ENCODE peak calls at places on chromosomes 5 and 9, in eight cellular contexts. P is endothelial cell of umbilical vein, C is A549, M is HepG2, S is GM12878, T is H1, L is HCT116, I is K562. U is an unnamed sample.

GRCh38 chr5:172562443-172562842 is 78.6 kb upstream of the NEURL1B start:
- DNase-seq in P (no peak), C (no peak), M (no peak), S (no peak), T (no peak), L (no peak), I (no peak), U (no peak)

GRCh38 chr9:16509946-16510504 is 360.4 kb downstream of the BNC2 start:
- DNase-seq in P (peak; percentile 86), C (no peak), M (no peak), S (no peak), T (no peak), L (no peak), I (no peak), U (peak; percentile 79)

GRCh38 chr5:35853652-35854051 is 3.0 kb upstream of the IL7R start:
- DNase-seq in P (no peak), C (no peak), M (no peak), S (no peak), T (no peak), L (no peak), I (no peak), U (no peak)

GRCh38 chr9:99588299-99588698 is 233.4 kb upstream of the NR4A3 start:
- DNase-seq in P (no peak), C (no peak), M (no peak), S (no peak), T (no peak), L (no peak), I (no peak), U (no peak)

GRCh38 chr9:69797680-69798079 is 22.9 kb upstream of the CFAP95 start:
- DNase-seq in P (no peak), C (no peak), M (no peak), S (no peak), T (no peak), L (no peak), I (no peak), U (no peak)

GRCh38 chr5:113520429-113520828 is 6.9 kb downstream of the YTHDC2 start:
- DNase-seq in P (no peak), C (no peak), M (peak; percentile 58), S (peak; percentile 54), T (no peak), L (no peak), I (no peak), U (no peak)

GRCh38 chr5:141716009-141716408 is 34.0 kb upstream of the ARAP3 start:
- DNase-seq in P (no peak), C (no peak), M (no peak), S (no peak), T (no peak), L (no peak), I (no peak), U (no peak)

GRCh38 chr5:149153751-149154610 is 12.7 kb downstream of the ABLIM3 start:
- DNase-seq in P (no peak), C (no peak), M (peak; percentile 50), S (no peak), T (no peak), L (no peak), I (peak; percentile 44), U (peak; percentile 65)

GRCh38 chr5:74374656-74375055 is 265.9 kb downstream of the ENC1 start:
- DNase-seq in P (no peak), C (no peak), M (no peak), S (no peak), T (no peak), L (no peak), I (no peak), U (no peak)

GRCh38 chr9:69121155-69122085 is 52.7 kb upstream of the TJP2 start:
- DNase-seq in P (peak; percentile 74), C (peak; percentile 33), M (peak; percentile 72), S (no peak), T (peak; percentile 78), L (no peak), I (no peak), U (peak; percentile 41)

GRCh38 chr5:169354263-169354662 is 53.3 kb upstream of the SLIT3 start:
- DNase-seq in P (peak; percentile 51), C (peak; percentile 20), M (no peak), S (no peak), T (no peak), L (no peak), I (no peak), U (no peak)

GRCh38 chr5:58122157-58122556 is 337.7 kb downstream of the PLK2 start:
- DNase-seq in P (no peak), C (no peak), M (no peak), S (no peak), T (no peak), L (no peak), I (no peak), U (no peak)

GRCh38 chr5:32585122-32585445 is 273 bp upstream of the SUB1 start:
- DNase-seq in P (no peak), C (no peak), M (no peak), S (no peak), T (no peak), L (no peak), I (no peak), U (no peak)

GRCh38 chr9:18798106-18798505 is 234.9 kb downstream of the SAXO1 start:
- DNase-seq in P (no peak), C (no peak), M (no peak), S (no peak), T (no peak), L (no peak), I (no peak), U (no peak)

GRCh38 chr9:104858271-104858670 is 69.7 kb downstream of the ABCA1 start:
- DNase-seq in P (no peak), C (no peak), M (no peak), S (no peak), T (no peak), L (no peak), I (no peak), U (no peak)

GRCh38 chr5:180130291-180130869 is 58.8 kb upstream of the RNF130 start:
- DNase-seq in P (no peak), C (no peak), M (no peak), S (no peak), T (peak; percentile 41), L (no peak), I (no peak), U (no peak)
- TF ChIP-seq MAX in P (no peak), C (no peak), M (no peak), S (no peak), T (no peak), L (no peak), I (no peak), U (no peak)

GRCh38 chr5:69295088-69295754 is 37.4 kb downstream of the CCDC125 start:
- DNase-seq in P (peak; percentile 84), C (no peak), M (no peak), S (no peak), T (no peak), L (no peak), I (no peak), U (no peak)

GRCh38 chr5:69299625-69300024 is 33.0 kb downstream of the CCDC125 start:
- DNase-seq in P (no peak), C (no peak), M (no peak), S (no peak), T (no peak), L (no peak), I (no peak), U (no peak)

GRCh38 chr5:69305512-69305911 is 27.1 kb downstream of the CCDC125 start:
- DNase-seq in P (no peak), C (no peak), M (no peak), S (no peak), T (no peak), L (no peak), I (no peak), U (no peak)

DNA sequence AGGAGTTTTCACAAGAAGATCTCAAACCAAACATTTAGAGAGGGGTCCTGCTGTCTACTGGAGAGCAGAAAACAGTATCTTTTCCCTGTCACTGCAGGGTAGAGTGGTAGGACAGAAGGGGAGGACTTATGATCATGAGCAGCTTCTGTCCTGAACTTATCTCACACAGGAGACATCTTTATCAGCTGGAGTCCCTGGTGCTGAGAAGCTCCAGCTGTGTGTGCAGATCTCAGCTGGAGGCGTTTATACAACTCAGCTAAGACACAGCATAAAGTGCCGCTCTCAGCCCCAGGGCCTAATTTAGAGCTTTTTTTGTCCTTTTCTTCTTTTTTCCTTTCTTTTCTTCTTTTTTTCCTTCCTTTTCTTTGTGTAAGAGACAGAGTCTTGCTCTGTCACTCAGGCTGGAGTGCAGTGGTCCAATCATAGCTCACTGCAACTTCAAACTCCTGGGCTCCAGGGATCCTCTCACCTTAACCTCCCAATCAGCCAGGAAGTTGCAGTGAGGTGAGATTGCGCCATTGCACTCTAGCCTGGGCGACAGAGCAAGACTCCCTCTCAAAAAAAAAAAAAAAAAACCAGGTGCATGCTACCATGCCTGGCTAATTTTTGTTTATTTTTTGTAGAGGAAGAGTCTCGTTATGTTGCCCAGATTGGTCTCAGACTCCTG is 31.9 kb downstream of the CCDC125 start:
- DNase-seq in P (no peak), C (no peak), M (no peak), S (no peak), T (no peak), L (no peak), I (peak; percentile 85), U (no peak)
- TF ChIP-seq POLR2A in P (no peak), C (no peak), M (no peak), S (no peak), T (no peak), L (no peak), I (no peak), U (no peak)

GRCh38 chr9:92639791-92640271 is 30.1 kb downstream of the IPPK start:
- DNase-seq in P (no peak), C (no peak), M (no peak), S (no peak), T (no peak), L (no peak), I (no peak), U (no peak)
- TF ChIP-seq MAX in P (no peak), C (no peak), M (no peak), S (no peak), T (no peak), L (no peak), I (no peak), U (no peak)

DNA sequence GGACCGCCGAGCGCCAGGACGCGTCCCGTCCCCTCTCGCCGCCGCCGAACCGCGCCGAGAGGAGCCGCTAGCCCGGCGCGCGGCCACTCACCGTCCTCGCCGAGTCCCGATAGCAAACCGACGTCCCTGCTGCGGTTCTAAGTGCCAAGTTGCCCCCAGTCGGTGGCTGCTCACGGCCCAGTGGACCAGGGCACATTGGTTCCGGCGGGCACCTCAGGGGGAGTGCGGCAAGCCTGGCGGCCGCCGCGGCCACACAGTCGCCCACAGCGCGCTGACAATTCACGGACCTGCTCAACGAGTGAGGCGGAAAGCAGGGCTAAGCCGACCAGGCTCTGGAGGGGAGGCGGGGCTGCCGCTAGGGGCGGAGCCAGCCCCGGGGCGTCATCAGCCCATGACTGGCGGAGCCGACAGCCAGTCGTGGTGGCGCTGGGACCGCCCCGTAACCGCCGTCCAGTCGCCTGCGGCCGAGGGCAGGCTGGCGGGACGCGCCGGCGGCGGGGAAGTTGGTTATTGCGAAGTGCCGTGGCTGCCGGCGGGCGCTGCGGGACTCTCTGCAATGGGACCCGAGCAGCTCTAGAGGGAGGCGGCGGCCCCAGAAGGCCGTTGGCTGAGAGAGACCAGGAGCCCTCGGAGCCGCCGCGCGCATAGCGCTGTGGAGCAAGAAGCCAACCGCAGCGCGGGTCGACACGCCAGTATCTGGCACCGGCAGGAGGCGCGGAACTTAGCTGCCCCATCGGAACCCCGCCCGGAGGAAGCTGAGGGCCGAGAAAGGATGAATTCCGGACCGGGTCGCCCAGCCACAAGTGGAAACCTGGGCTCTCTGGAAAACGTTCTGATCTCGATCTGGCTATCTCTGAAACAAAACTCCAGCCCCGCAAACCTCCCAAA is at the start of gene MARCHF3:
- DNase-seq in P (peak; percentile 98), C (peak; percentile 84), M (peak; percentile 85), S (peak; percentile 87), T (peak; percentile 96), L (peak; percentile 85), I (peak; percentile 98), U (peak; percentile 98)
- TF ChIP-seq POLR2A in P (peak; percentile 94), C (peak; percentile 63), M (peak; percentile 90), S (peak; percentile 95), T (peak; percentile 29), L (peak; percentile 86), I (peak; percentile 97), U (peak; percentile 93)

GRCh38 chr9:121991305-121991661 is 101.8 kb downstream of the TTLL11 start:
- DNase-seq in P (no peak), C (no peak), M (no peak), S (no peak), T (no peak), L (no peak), I (no peak), U (no peak)
- TF ChIP-seq MAX in P (no peak), C (no peak), M (no peak), S (no peak), T (no peak), L (no peak), I (no peak), U (no peak)